ENCODE peak calls at places on chromosomes 7 and 10, in seven cellular contexts. F, C, O, B, U, V and L are unnamed samples.

GRCh38 chr10:47246409-47247189 is 53.4 kb upstream of the GDF10 start:
- DNase-seq in B (no peak), U (no peak), F (no peak), C (no peak), V (no peak), O (no peak), L (no peak)

GRCh38 chr7:81776972-81777371 is 7.1 kb upstream of the HGF start:
- DNase-seq in O (no peak), B (no peak), F (no peak), C (no peak), V (no peak), U (no peak), L (no peak)

GRCh38 chr7:16711730-16712129 is 41.8 kb upstream of the TSPAN13 start:
- DNase-seq in U (peak; percentile 53), O (no peak), C (no peak), F (no peak), V (no peak), B (peak; percentile 32), L (peak; percentile 37)

GRCh38 chr7:17123020-17123419 is 175.4 kb upstream of the AHR start:
- DNase-seq in B (peak; percentile 56), C (no peak), U (no peak), F (no peak), O (peak; percentile 86), V (no peak), L (no peak)

GRCh38 chr7:92717601-92717981 is 118.8 kb downstream of the CDK6 start:
- DNase-seq in O (no peak), F (no peak), U (peak; percentile 66), V (no peak), C (no peak), B (no peak), L (no peak)

GRCh38 chr7:92255308-92255707 is 9.5 kb downstream of the ANKIB1 start:
- DNase-seq in B (peak; percentile 76), V (no peak), O (peak; percentile 54), C (no peak), U (peak; percentile 89), F (no peak), L (no peak)

GRCh38 chr10:32893431-32893830 is 64.6 kb downstream of the ITGB1 start:
- DNase-seq in V (no peak), B (no peak), O (no peak), F (no peak), C (no peak), U (no peak), L (no peak)

GRCh38 chr10:129901389-129902045 is 62.6 kb downstream of the EBF3 start:
- DNase-seq in O (no peak), F (no peak), U (no peak), B (no peak), C (no peak), V (no peak), L (no peak)

GRCh38 chr10:79019961-79020491 is 48.7 kb upstream of the ZMIZ1 start:
- DNase-seq in U (no peak), O (peak; percentile 94), C (no peak), B (no peak), V (no peak), F (no peak), L (no peak)

GRCh38 chr10:94344522-94345122 is 18.1 kb downstream of the NOC3L start:
- DNase-seq in C (no peak), O (no peak), B (no peak), U (no peak), F (no peak), V (no peak), L (no peak)

GRCh38 chr7:28700790-28701203 is 257.3 kb downstream of the TRIL start:
- DNase-seq in B (no peak), V (no peak), U (peak; percentile 16), C (no peak), F (no peak), O (no peak), L (no peak)

GRCh38 chr7:14837216-14837615 is 65.3 kb downstream of the DGKB start:
- DNase-seq in B (no peak), V (no peak), U (no peak), C (no peak), O (no peak), F (no peak), L (no peak)

GRCh38 chr10:127498081-127498480 is 51.0 kb upstream of the NPS start:
- DNase-seq in F (no peak), O (no peak), V (no peak), B (no peak), U (no peak), C (no peak), L (no peak)

GRCh38 chr10:99920901-99921300 is 88.8 kb downstream of the DNMBP start:
- DNase-seq in V (no peak), U (peak; percentile 75), O (peak; percentile 32), F (no peak), B (no peak), C (no peak), L (no peak)

GRCh38 chr7:131688738-131689661 is 132.6 kb upstream of the PODXL start:
- DNase-seq in V (peak; percentile 67), F (peak; percentile 65), B (peak; percentile 27), C (peak; percentile 60), U (peak; percentile 59), O (peak; percentile 51), L (peak; percentile 16)

GRCh38 chr10:86152911-86153310 is 213.7 kb downstream of the GRID1 start:
- DNase-seq in F (no peak), C (no peak), B (no peak), O (no peak), V (no peak), U (no peak), L (no peak)

GRCh38 chr10:130138479-130138866 is 2.3 kb downstream of the GLRX3 start:
- DNase-seq in B (no peak), U (peak; percentile 64), C (no peak), V (peak; percentile 14), O (peak; percentile 64), F (no peak), L (peak; percentile 63)

GRCh38 chr10:28254290-28254985 is 48.4 kb downstream of the MPP7 start:
- DNase-seq in B (peak; percentile 49), U (peak; percentile 90), C (no peak), F (no peak), V (no peak), O (peak; percentile 4), L (no peak)

GRCh38 chr7:12423995-12424745 is 20.5 kb upstream of the VWDE start:
- DNase-seq in B (no peak), C (no peak), O (no peak), F (no peak), U (peak; percentile 29), V (no peak), L (no peak)

GRCh38 chr7:94323872-94324271 is 70.8 kb upstream of the COL1A2 start:
- DNase-seq in V (no peak), B (no peak), F (no peak), C (no peak), U (no peak), O (no peak), L (no peak)

GRCh38 chr7:120398284-120399000 is 125.5 kb downstream of the KCND2 start:
- DNase-seq in V (no peak), C (no peak), O (no peak), F (no peak), U (no peak), B (no peak), L (no peak)

GRCh38 chr10:34653530-34653929 is 161.6 kb downstream of the PARD3 start:
- DNase-seq in O (no peak), V (no peak), U (no peak), B (no peak), F (no peak), C (no peak), L (no peak)

GRCh38 chr10:120979435-120980315 is 128.5 kb downstream of the WDR11 start:
- DNase-seq in U (no peak), O (peak; percentile 5), V (peak; percentile 28), C (peak; percentile 5), F (peak; percentile 82), B (no peak), L (no peak)

GRCh38 chr10:132384618-132385510 is 12.1 kb upstream of the PWWP2B start:
- DNase-seq in C (no peak), F (no peak), B (no peak), O (no peak), U (no peak), V (no peak), L (no peak)

GRCh38 chr7:94414481-94414880 is 19.8 kb downstream of the COL1A2 start:
- DNase-seq in V (no peak), B (no peak), F (no peak), C (no peak), O (no peak), U (peak; percentile 59), L (no peak)

GRCh38 chr10:62166331-62167154 is 102.1 kb downstream of the RTKN2 start:
- DNase-seq in U (no peak), V (no peak), B (peak; percentile 94), F (no peak), O (peak; percentile 96), C (no peak), L (no peak)

GRCh38 chr7:22420973-22421635 is 64.2 kb upstream of the RAPGEF5 start:
- DNase-seq in O (no peak), F (no peak), B (no peak), C (no peak), V (no peak), U (no peak), L (no peak)

GRCh38 chr10:102175415-102175814 is 23.2 kb downstream of the NOLC1 start:
- DNase-seq in C (no peak), O (peak; percentile 34), B (peak; percentile 25), V (no peak), U (peak; percentile 25), F (no peak), L (no peak)

GRCh38 chr7:140287988-140288387 is 110.3 kb downstream of the SLC37A3 start:
- DNase-seq in V (no peak), U (no peak), F (no peak), B (no peak), O (no peak), C (no peak), L (no peak)